ENCODE peak calls at places on chromosomes 4 and X, in four cellular contexts. I is KG1, A is ecto neural progenitor cell, V is breast epithelium. W is an unnamed sample.

GRCh38 chr4:152860057-152860456 is 76.1 kb upstream of the FHDC1 start:
- DNase-seq in A (no peak), V (no peak), I (no peak), W (no peak)

GRCh38 chrX:40245411-40246140 is 147.8 kb upstream of the BCOR start:
- DNase-seq in V (no peak), I (no peak), A (no peak), W (no peak)

GRCh38 chr4:176927664-176928063 is 134.9 kb upstream of the VEGFC start:
- DNase-seq in I (no peak), A (no peak), V (no peak), W (no peak)

GRCh38 chr4:121950212-121950679 is 1.6 kb downstream of the TRPC3 start:
- DNase-seq in V (peak; percentile 64), A (peak; percentile 95), I (peak; percentile 15), W (no peak)

GRCh38 chrX:77434949-77435348 is 12.2 kb upstream of the FGF16 start:
- DNase-seq in I (no peak), A (no peak), V (no peak), W (no peak)

GRCh38 chr4:158051401-158052235 is 121.2 kb downstream of the GASK1B start:
- DNase-seq in A (no peak), V (no peak), I (no peak), W (no peak)

GRCh38 chrX:71095971-71096701 is 485 bp downstream of the FOXO4 start:
- DNase-seq in A (peak; percentile 51), I (no peak), V (peak; percentile 56), W (no peak)

GRCh38 chr4:72394264-72394663 is 174.8 kb downstream of the ADAMTS3 start:
- DNase-seq in I (no peak), A (no peak), V (no peak), W (no peak)